ENCODE peak calls at places on chromosome 2, in four cellular contexts. One of them, this sample, is unnamed. For H3K4me1, the result is how much of the 10 kb centered on the place peaks cover.

GRCh38 chr2:33304032-33304864 is 172.2 kb upstream of the RASGRP3 start:
- DNase-seq in GM23338: no peak
- DNase-seq in heart left ventricle: no peak
- DNase-seq in ascending aorta: no peak
- DNase-seq in this sample: no peak

GRCh38 chr2:64426191-64426952 is 27.6 kb upstream of the LGALSL start:
- DNase-seq in GM23338: no peak
- DNase-seq in heart left ventricle: no peak
- DNase-seq in ascending aorta: no peak
- DNase-seq in this sample: no peak

GRCh38 chr2:78992451-78992806 is 33.1 kb upstream of the REG3G start:
- DNase-seq in GM23338: peak
- DNase-seq in heart left ventricle: no peak
- DNase-seq in ascending aorta: no peak
- DNase-seq in this sample: peak

GRCh38 chr2:10279472-10279870 is 23.2 kb upstream of the HPCAL1 start:
- DNase-seq in GM23338: no peak
- DNase-seq in heart left ventricle: no peak
- DNase-seq in ascending aorta: no peak
- DNase-seq in this sample: no peak

GRCh38 chr2:66575625-66576371 is 140.9 kb downstream of the MEIS1 start:
- DNase-seq in GM23338: peak
- DNase-seq in heart left ventricle: peak
- DNase-seq in ascending aorta: peak
- DNase-seq in this sample: peak

GRCh38 chr2:100272848-100273329 is 49.4 kb downstream of the LONRF2 start:
- DNase-seq in GM23338: no peak
- DNase-seq in heart left ventricle: peak
- DNase-seq in ascending aorta: no peak
- DNase-seq in this sample: no peak

GRCh38 chr2:238928520-238929241 is 80.8 kb downstream of the TWIST2 start:
- DNase-seq in GM23338: no peak
- DNase-seq in heart left ventricle: peak
- DNase-seq in ascending aorta: peak
- DNase-seq in this sample: no peak

GRCh38 chr2:234293973-234294372 is 202.9 kb downstream of the ARL4C start:
- DNase-seq in GM23338: peak
- DNase-seq in heart left ventricle: no peak
- DNase-seq in ascending aorta: no peak
- DNase-seq in this sample: peak

GRCh38 chr2:157880927-157881326 is 4.8 kb upstream of the ACVR1 start:
- DNase-seq in GM23338: no peak
- DNase-seq in heart left ventricle: no peak
- DNase-seq in ascending aorta: no peak
- DNase-seq in this sample: no peak

GRCh38 chr2:12223732-12224131 is 477.3 kb downstream of the LPIN1 start:
- DNase-seq in GM23338: peak
- DNase-seq in heart left ventricle: no peak
- DNase-seq in ascending aorta: no peak
- DNase-seq in this sample: no peak

GRCh38 chr2:237154050-237154638 is 68.5 kb downstream of the COPS8 start:
- DNase-seq in GM23338: peak
- DNase-seq in heart left ventricle: peak
- DNase-seq in ascending aorta: no peak
- DNase-seq in this sample: peak

GRCh38 chr2:64989982-64990614 is 899 bp downstream of the SLC1A4 start:
- DNase-seq in GM23338: peak
- DNase-seq in heart left ventricle: no peak
- DNase-seq in ascending aorta: peak
- DNase-seq in this sample: peak

GRCh38 chr2:48439102-48439501 is 90.9 kb upstream of the STON1 start:
- DNase-seq in GM23338: no peak
- DNase-seq in heart left ventricle: no peak
- DNase-seq in ascending aorta: no peak
- DNase-seq in this sample: no peak

GRCh38 chr2:48435909-48436308 is 94.0 kb upstream of the STON1 start:
- DNase-seq in GM23338: no peak
- DNase-seq in heart left ventricle: no peak
- DNase-seq in ascending aorta: no peak
- DNase-seq in this sample: no peak

GRCh38 chr2:48438266-48438665 is 91.7 kb upstream of the STON1 start:
- DNase-seq in GM23338: no peak
- DNase-seq in heart left ventricle: no peak
- DNase-seq in ascending aorta: no peak
- DNase-seq in this sample: no peak

GRCh38 chr2:48442610-48443360 is 87.2 kb upstream of the STON1 start:
- DNase-seq in GM23338: no peak
- DNase-seq in heart left ventricle: no peak
- DNase-seq in ascending aorta: no peak
- DNase-seq in this sample: no peak

GRCh38 chr2:48440103-48440390 is 89.9 kb upstream of the STON1 start:
- DNase-seq in GM23338: no peak
- DNase-seq in heart left ventricle: no peak
- DNase-seq in ascending aorta: no peak
- DNase-seq in this sample: no peak
- H3K4me3 ChIP-seq in GM23338: peak
- H3K4me3 ChIP-seq in heart left ventricle: peak
- H3K4me3 ChIP-seq in ascending aorta: peak
- H3K4me3 ChIP-seq in this sample: peak

DNA sequence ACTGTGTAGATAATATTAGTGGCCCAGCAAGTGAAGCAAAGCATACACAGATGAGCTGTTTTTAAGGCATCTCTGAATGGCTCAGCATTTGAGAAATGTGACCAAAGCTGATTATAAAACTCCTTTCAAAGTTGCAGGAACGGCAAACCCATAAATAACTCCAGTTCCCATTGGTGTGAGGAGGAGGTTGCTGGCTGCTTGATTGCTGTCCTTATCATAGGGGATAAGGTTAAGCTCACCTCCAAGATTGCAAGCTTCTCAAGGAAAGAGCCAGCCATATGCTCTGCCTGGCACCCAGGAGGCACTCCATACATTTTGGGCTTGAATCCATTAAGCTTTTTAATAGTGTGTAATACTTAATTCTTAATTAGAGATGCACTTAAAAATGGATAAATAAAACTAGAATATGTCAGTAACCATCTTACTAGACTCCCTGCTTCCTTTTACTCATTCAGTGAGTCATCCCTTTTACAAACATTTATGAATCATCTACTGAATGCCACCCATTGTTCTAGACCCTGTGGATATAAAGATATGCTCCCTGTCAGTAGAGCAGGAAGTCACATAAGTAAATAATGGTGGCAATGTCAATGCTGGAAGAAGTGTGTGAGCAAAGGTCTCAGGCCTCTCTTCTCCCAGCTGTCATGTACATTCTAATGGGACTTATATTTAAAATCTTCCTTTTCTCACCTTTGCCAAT is 99.3 kb downstream of the SPATS2L start:
- DNase-seq in GM23338: no peak
- DNase-seq in heart left ventricle: no peak
- DNase-seq in ascending aorta: no peak
- DNase-seq in this sample: peak
- H3K4me1 ChIP-seq in GM23338: under half
- H3K4me1 ChIP-seq in heart left ventricle: under half
- H3K4me1 ChIP-seq in ascending aorta: under half
- H3K4me1 ChIP-seq in this sample: under half

GRCh38 chr2:177171418-177171865 is 41.2 kb upstream of the HNRNPA3 start:
- DNase-seq in GM23338: no peak
- DNase-seq in heart left ventricle: no peak
- DNase-seq in ascending aorta: no peak
- DNase-seq in this sample: no peak

GRCh38 chr2:177165731-177166711 is 46.6 kb upstream of the HNRNPA3 start:
- DNase-seq in GM23338: no peak
- DNase-seq in heart left ventricle: no peak
- DNase-seq in ascending aorta: peak
- DNase-seq in this sample: no peak

GRCh38 chr2:177174456-177174855 is 38.1 kb upstream of the HNRNPA3 start:
- DNase-seq in GM23338: no peak
- DNase-seq in heart left ventricle: no peak
- DNase-seq in ascending aorta: no peak
- DNase-seq in this sample: no peak

GRCh38 chr2:177172034-177172880 is 40.3 kb upstream of the HNRNPA3 start:
- DNase-seq in GM23338: no peak
- DNase-seq in heart left ventricle: no peak
- DNase-seq in ascending aorta: no peak
- DNase-seq in this sample: no peak

DNA sequence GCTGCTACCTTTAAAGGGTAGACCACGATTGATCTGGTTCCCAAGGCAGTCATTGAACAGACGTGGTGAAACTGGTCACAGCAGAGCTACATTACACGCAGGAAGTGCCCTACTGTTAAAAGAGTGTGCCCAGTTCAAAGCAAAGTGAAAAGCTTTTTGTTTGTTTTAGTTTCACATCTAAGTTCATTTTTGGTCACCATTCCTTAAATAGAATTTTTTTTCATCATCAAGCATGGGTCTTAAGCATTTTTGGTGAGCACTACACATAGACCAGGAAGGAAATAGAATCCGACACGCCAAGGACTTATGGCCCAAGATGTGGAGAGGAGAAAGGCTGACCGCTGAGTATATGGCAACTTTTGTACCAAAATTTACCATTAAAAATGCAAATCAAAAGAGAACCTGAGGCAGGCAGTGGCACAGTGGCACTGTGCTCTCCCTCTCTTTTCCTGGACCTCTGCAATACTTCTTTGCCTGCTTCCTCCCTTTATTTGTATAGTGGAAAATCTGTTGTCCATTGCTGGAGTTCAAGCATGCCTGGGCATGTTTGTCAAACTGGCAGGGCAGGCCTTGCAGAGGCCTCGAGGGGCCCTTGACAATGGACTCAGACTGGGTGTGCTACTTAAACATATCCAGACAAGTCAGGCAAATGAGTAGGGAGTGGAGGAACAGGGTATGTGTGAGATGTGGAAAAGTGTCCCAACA is 42.6 kb upstream of the HNRNPA3 start:
- DNase-seq in GM23338: no peak
- DNase-seq in heart left ventricle: no peak
- DNase-seq in ascending aorta: no peak
- DNase-seq in this sample: no peak
- H3K4me3 ChIP-seq in GM23338: no peak
- H3K4me3 ChIP-seq in heart left ventricle: no peak
- H3K4me3 ChIP-seq in ascending aorta: no peak
- H3K4me3 ChIP-seq in this sample: no peak

GRCh38 chr2:122539311-122539710 is 783.9 kb downstream of the TSN start:
- DNase-seq in GM23338: no peak
- DNase-seq in heart left ventricle: no peak
- DNase-seq in ascending aorta: no peak
- DNase-seq in this sample: no peak

GRCh38 chr2:122542236-122542635 is 786.8 kb downstream of the TSN start:
- DNase-seq in GM23338: no peak
- DNase-seq in heart left ventricle: no peak
- DNase-seq in ascending aorta: no peak
- DNase-seq in this sample: no peak

GRCh38 chr2:122542646-122543045 is 787.2 kb downstream of the TSN start:
- DNase-seq in GM23338: no peak
- DNase-seq in heart left ventricle: no peak
- DNase-seq in ascending aorta: no peak
- DNase-seq in this sample: no peak

GRCh38 chr2:122535960-122536517 is 780.6 kb downstream of the TSN start:
- DNase-seq in GM23338: no peak
- DNase-seq in heart left ventricle: no peak
- DNase-seq in ascending aorta: no peak
- DNase-seq in this sample: no peak

GRCh38 chr2:122539920-122540319 is 784.5 kb downstream of the TSN start:
- DNase-seq in GM23338: no peak
- DNase-seq in heart left ventricle: no peak
- DNase-seq in ascending aorta: no peak
- DNase-seq in this sample: no peak
- H3K4me1 ChIP-seq in GM23338: under half
- H3K4me1 ChIP-seq in heart left ventricle: under half
- H3K4me1 ChIP-seq in ascending aorta: under half
- H3K4me1 ChIP-seq in this sample: under half

DNA sequence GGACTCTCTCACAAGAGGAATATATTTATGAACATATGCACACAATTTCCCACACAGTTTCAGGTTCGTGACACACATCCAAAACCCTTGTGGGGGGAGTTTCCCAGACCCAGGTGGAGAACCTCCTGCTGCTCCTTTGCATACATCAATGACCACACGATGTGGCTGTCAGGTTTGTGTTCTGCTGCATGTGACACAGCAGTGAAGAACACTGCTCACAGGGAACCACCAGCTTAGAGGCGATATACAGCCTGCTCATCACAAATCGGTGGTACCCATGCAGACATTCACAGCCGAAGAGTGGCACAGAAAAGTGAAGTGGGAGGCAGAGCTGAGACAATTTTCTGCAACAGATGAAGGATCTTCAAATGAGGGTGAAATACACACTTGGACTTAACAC is 175.6 kb upstream of the ZFP36L2 start:
- DNase-seq in GM23338: no peak
- DNase-seq in heart left ventricle: no peak
- DNase-seq in ascending aorta: no peak
- DNase-seq in this sample: no peak
- H3K4me3 ChIP-seq in GM23338: no peak
- H3K4me3 ChIP-seq in heart left ventricle: no peak
- H3K4me3 ChIP-seq in ascending aorta: no peak
- H3K4me3 ChIP-seq in this sample: no peak

DNA sequence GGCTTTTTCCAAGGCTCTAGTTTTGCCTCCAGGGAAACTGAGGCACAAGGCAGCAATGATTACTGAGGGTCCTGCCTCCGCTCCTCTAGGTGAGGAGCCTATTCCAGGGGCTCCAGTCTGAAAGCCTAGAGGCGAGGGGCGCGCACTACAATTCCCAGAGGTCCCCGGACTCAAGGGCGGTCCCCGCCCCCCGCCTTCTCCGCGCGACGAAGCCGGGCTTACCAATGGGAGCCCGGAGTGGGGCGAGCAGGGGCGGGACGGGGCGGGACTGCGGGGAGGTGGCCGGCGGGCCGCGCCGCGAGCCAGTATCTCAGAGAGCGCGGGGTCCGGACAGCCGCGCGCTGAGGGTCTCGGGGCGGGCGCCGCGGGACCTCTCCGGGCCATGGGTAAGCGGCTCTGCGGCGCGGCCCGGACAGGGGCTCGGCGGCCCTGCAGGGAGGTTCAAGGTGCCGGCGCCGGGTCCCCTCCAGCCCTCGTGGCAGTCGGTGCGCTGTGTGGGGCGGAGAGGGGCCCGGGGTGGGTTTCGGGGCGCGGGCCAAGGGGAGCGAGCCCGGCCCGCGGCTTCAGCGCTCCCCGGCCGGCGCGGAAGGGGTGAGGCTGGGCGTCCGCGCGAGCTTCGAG is at the start of gene ARID5A:
- DNase-seq in GM23338: peak
- DNase-seq in heart left ventricle: peak
- DNase-seq in ascending aorta: peak
- DNase-seq in this sample: peak
- H3K4me1 ChIP-seq in GM23338: under half
- H3K4me1 ChIP-seq in heart left ventricle: half or more
- H3K4me1 ChIP-seq in ascending aorta: half or more
- H3K4me1 ChIP-seq in this sample: under half

This sample was measured in A673.